ENCODE peak calls at places on chromosome 20, in four cellular contexts. J is GM12878, F is H1, X is HepG2. O is an unnamed sample.

GRCh38 chr20:32203556-32204484 is 3.7 kb downstream of the PLAGL2 start:
- DNase-seq in X (no peak), F (no peak), J (no peak), O (no peak)

GRCh38 chr20:25437153-25437581 is 29.7 kb downstream of the GINS1 start:
- DNase-seq in X (no peak), F (peak), J (no peak), O (peak)

GRCh38 chr20:47228654-47229053 is 127.8 kb downstream of the ZMYND8 start:
- DNase-seq in J (no peak), X (no peak), F (no peak), O (no peak)

GRCh38 chr20:36098364-36098763 is 56.2 kb upstream of the EPB41L1 start:
- DNase-seq in X (no peak), J (peak), F (no peak), O (no peak)

GRCh38 chr20:60246751-60247150 is 288.5 kb downstream of the CDH26 start:
- DNase-seq in X (no peak), J (no peak), F (no peak), O (no peak)

GRCh38 chr20:57661201-57662027 is 41.2 kb upstream of the ZBP1 start:
- DNase-seq in J (no peak), F (no peak), X (no peak), O (no peak)

GRCh38 chr20:32642257-32643046 is 31.3 kb downstream of the C20orf203 start:
- DNase-seq in F (no peak), X (no peak), J (no peak), O (no peak)

GRCh38 chr20:35979528-35979927 is 11.1 kb downstream of the CNBD2 start:
- DNase-seq in F (no peak), X (no peak), J (no peak), O (no peak)

GRCh38 chr20:18831830-18832229 is 18.2 kb downstream of the SCP2D1 start:
- DNase-seq in F (no peak), J (no peak), X (no peak), O (no peak)

GRCh38 chr20:58478141-58478805 is 36.9 kb downstream of the APCDD1L start:
- DNase-seq in X (no peak), F (no peak), J (no peak), O (no peak)

GRCh38 chr20:54197621-54198604 is 10.0 kb upstream of the PFDN4 start:
- DNase-seq in F (no peak), X (peak), J (peak), O (no peak)

GRCh38 chr20:17710379-17711305 is 10.9 kb downstream of the BANF2 start:
- DNase-seq in X (peak), J (no peak), F (no peak), O (no peak)

GRCh38 chr20:50848846-50849673 is 54.2 kb downstream of the BCAS4 start:
- DNase-seq in J (no peak), F (no peak), X (no peak), O (no peak)

GRCh38 chr20:6008254-6008653 is 45.6 kb downstream of the LRRN4 start:
- DNase-seq in X (peak), F (no peak), J (no peak), O (no peak)

GRCh38 chr20:41316602-41317535 is 662 bp downstream of the ZHX3 start:
- DNase-seq in F (no peak), J (no peak), X (peak), O (no peak)

GRCh38 chr20:35972445-35972844 is 4.1 kb downstream of the CNBD2 start:
- DNase-seq in X (no peak), F (no peak), J (no peak), O (no peak)

GRCh38 chr20:53036992-53037391 is 64.8 kb downstream of the TSHZ2 start:
- DNase-seq in X (no peak), J (no peak), F (no peak), O (no peak)

GRCh38 chr20:54193817-54194216 is 14.1 kb upstream of the PFDN4 start:
- DNase-seq in F (no peak), X (no peak), J (no peak), O (no peak)

GRCh38 chr20:37504404-37505096 is 16.5 kb upstream of the NNAT start:
- DNase-seq in F (no peak), J (no peak), X (no peak), O (no peak)

GRCh38 chr20:10357061-10357708 is 76.8 kb downstream of the MKKS start:
- DNase-seq in F (no peak), X (no peak), J (no peak), O (no peak)

GRCh38 chr20:11207749-11208502 is 534.1 kb upstream of the JAG1 start:
- DNase-seq in F (no peak), X (peak), J (no peak), O (no peak)

GRCh38 chr20:8778387-8778786 is 290.5 kb upstream of the PLCB4 start:
- DNase-seq in F (no peak), J (no peak), X (no peak), O (no peak)

GRCh38 chr20:52105573-52106422 is 85.8 kb downstream of the ZFP64 start:
- DNase-seq in J (no peak), F (peak), X (no peak), O (peak)

GRCh38 chr20:19921349-19921793 is 95.8 kb upstream of the NAA20 start:
- DNase-seq in J (no peak), F (no peak), X (no peak), O (no peak)

GRCh38 chr20:32294071-32294470 is 16.6 kb downstream of the KIF3B start:
- DNase-seq in X (no peak), J (no peak), F (no peak), O (no peak)

GRCh38 chr20:760751-761417 is 7.4 kb downstream of the SLC52A3 start:
- DNase-seq in F (peak), X (peak), J (no peak), O (peak)

GRCh38 chr20:58883243-58883691 is 30.8 kb downstream of the GNAS start:
- DNase-seq in F (no peak), J (no peak), X (no peak), O (no peak)

GRCh38 chr20:53608456-53609413 is 15.1 kb upstream of the ZNF217 start:
- DNase-seq in F (no peak), X (no peak), J (no peak), O (no peak)

GRCh38 chr20:14544688-14545087 is 207.3 kb upstream of the FLRT3 start:
- DNase-seq in X (no peak), F (no peak), J (no peak), O (no peak)

GRCh38 chr20:7744411-7744810 is 195.8 kb downstream of the HAO1 start:
- DNase-seq in F (no peak), X (no peak), J (no peak), O (no peak)

GRCh38 chr20:18288748-18289705 is 700 bp downstream of the ZNF133 start:
- DNase-seq in X (peak), J (no peak), F (no peak), O (no peak)

GRCh38 chr20:11267131-11267761 is 593.4 kb upstream of the JAG1 start:
- DNase-seq in F (peak), X (peak), J (peak), O (peak)

GRCh38 chr20:47444584-47444983 is 57.1 kb upstream of the NCOA3 start:
- DNase-seq in F (no peak), J (no peak), X (no peak), O (no peak)

GRCh38 chr20:8389381-8390368 is 257.6 kb downstream of the PLCB1 start:
- DNase-seq in J (no peak), F (no peak), X (peak), O (peak)

GRCh38 chr20:45963059-45964011 is 8.7 kb downstream of the ZNF335 start:
- DNase-seq in F (no peak), X (peak), J (no peak), O (no peak)

GRCh38 chr20:35285806-35286076 is 1.2 kb upstream of the EIF6 start:
- DNase-seq in X (peak), J (no peak), F (no peak), O (no peak)

GRCh38 chr20:5729348-5729747 is 20.9 kb upstream of the SHLD1 start:
- DNase-seq in X (no peak), F (no peak), J (no peak), O (no peak)

GRCh38 chr20:61728786-61729365 is 336.8 kb downstream of the TAF4 start:
- DNase-seq in X (no peak), J (no peak), F (no peak), O (no peak)

GRCh38 chr20:46994341-46994740 is 99.7 kb downstream of the EYA2 start:
- DNase-seq in F (no peak), J (peak), X (no peak), O (no peak)

DNA sequence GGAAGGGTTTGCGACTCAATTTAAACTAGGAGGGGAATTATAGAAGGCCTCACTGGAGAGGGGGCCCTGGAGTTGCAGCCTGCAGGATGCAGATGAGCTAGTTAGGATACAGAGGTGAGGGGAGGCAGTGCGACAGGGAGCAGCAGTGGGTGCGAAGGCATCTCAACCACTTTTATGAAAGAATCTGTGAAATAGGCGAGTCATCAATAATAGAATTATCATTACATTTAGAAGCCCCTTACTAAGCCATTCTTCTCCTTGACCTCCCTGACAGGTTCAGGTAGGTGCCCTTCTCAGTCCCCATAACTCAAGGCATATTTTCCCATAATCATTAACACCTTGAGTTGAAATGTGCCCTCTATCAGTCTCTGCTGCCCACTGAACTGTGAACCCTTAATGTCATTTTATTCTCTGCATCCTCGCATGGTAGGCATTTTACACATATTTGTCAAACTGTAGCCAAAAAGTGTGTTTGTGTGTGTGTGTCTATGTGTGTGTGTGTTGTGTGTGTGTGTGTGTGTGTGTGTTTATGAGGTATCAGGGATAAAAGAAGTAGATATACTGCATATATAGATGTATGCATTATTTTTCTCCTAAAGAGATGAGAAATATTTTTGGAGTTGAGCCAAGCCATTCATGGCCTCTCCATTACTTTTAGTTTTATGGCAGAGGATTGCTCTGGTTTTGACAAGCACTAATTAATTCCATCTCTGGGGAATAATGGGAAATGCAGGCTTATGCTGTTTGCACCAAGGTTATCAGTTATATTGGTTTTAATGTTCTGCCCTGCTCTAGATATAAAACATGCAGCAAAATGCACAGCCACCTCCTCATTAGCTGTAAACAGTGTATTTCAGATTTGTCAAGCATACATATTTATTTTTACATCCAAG is 898.7 kb downstream of the KIF16B start:
- DNase-seq in X (no peak), J (no peak), F (no peak), O (no peak)
- H3K4me3 ChIP-seq in X (no peak), J (no peak), F (no peak), O (no peak)

DNA sequence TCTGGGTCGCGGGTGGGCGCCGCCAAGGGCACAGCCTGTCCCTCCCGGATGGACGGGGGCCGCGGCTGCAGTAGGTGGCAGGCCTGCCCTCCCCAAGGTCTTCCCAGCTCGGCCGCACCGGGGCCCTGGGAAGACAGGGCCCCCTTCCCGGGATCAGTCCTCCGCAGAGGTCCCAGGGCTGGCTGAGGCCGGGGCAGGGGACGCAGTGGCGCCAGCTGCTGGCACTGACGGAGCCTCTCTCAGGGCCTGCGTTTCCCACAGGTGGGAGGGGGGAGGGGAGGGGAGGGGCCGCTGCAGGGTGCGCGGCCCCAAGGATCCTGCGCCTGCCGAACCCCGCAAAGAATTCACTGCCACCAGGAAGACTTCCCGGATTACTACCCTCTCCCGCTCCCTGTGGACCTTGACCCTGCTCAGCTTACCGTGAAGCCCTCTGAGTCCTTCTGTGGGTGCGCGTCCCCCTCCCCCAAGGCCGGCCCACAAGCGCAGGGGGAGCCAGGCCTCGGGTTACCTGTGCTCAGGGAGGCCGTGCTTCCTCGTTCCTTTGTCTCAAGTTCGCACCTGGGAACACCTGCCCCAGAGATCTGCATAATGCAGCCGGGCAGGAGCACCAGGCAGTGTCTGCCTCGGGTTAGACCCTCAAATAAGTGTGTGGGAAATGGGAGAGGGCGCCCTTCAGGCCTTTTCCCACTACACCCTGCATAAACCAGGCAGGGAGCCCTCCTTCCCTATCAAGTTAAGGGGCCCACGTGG is 5.1 kb downstream of the LZTS3 start:
- DNase-seq in F (peak), X (peak), J (no peak), O (no peak)
- TF ChIP-seq SUZ12 in F (no peak), X (no peak), J (no peak), O (no peak)

GRCh38 chr20:4522310-4522709 is 199.4 kb upstream of the PRND start:
- DNase-seq in J (no peak), X (no peak), F (no peak), O (no peak)

GRCh38 chr20:4519530-4519929 is 202.2 kb upstream of the PRND start:
- DNase-seq in F (no peak), X (no peak), J (no peak), O (no peak)

GRCh38 chr20:4524307-4524706 is 197.4 kb upstream of the PRND start:
- DNase-seq in F (no peak), J (no peak), X (no peak), O (no peak)

GRCh38 chr20:4521170-4521968 is 200.3 kb upstream of the PRND start:
- DNase-seq in J (no peak), F (no peak), X (no peak), O (no peak)

GRCh38 chr20:4524792-4525191 is 196.9 kb upstream of the PRND start:
- DNase-seq in X (no peak), J (no peak), F (no peak), O (no peak)
- H3K4me3 ChIP-seq in X (no peak), J (no peak), F (no peak), O (no peak)

DNA sequence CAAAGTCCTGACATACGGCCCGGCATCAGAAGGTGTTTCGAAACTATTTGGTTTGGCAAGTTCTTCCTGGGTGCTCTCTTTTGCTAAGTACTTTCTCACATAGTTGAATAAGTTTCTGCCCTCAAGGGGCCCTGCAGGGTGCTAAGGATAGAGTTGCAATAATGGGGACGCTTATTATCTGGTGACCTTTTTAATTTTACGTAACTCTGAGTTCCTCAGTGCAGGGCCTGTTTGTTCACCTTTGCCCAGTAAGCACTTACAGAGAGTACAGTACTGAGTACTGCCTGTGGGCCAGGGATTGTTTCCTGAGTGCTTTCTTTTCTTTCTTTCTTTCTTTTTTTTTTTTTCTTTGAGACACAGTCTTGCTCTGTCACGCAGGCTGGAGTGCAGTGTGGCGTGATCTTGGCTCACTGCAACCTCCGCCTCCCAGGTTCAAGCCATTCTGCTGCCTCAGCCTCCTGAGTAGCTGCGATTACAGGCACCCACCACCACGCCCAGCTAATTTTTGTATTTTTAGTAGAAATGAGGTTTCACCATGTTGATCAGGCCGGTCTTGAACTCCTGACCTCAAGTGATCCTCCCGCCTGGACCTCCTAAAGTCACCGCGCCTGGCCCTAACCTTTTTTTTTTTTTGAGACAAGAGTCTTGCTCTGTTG is 4.5 kb upstream of the PXMP4 start:
- DNase-seq in X (peak), J (no peak), F (no peak), O (no peak)
- TF ChIP-seq SUZ12 in X (no peak), J (no peak), F (no peak), O (no peak)

GRCh38 chr20:63657260-63657936 is 714 bp upstream of the RTEL1 start:
- DNase-seq in X (no peak), F (no peak), J (no peak), O (no peak)
- H3K4me3 ChIP-seq in X (peak), F (peak), J (peak), O (peak)

GRCh38 chr20:38961530-38962043 is 557 bp upstream of the DHX35 start:
- DNase-seq in J (no peak), X (no peak), F (no peak), O (no peak)
- TF ChIP-seq SUZ12 in J (no peak), X (no peak), F (no peak), O (no peak)

GRCh38 chr20:1825492-1825891 is 69.7 kb upstream of the SIRPA start:
- DNase-seq in J (no peak), X (no peak), F (no peak), O (no peak)

GRCh38 chr20:1824177-1824576 is 71.0 kb upstream of the SIRPA start:
- DNase-seq in J (no peak), X (no peak), F (no peak), O (no peak)

GRCh38 chr20:1822564-1823420 is 72.4 kb upstream of the SIRPA start:
- DNase-seq in F (no peak), X (peak), J (no peak), O (no peak)

GRCh38 chr20:1824834-1825233 is 70.4 kb upstream of the SIRPA start:
- DNase-seq in F (no peak), X (no peak), J (no peak), O (no peak)

GRCh38 chr20:1823421-1823892 is 71.8 kb upstream of the SIRPA start:
- DNase-seq in X (no peak), F (no peak), J (no peak), O (no peak)
- H3K4me3 ChIP-seq in X (no peak), F (no peak), J (no peak), O (no peak)

GRCh38 chr20:23569570-23569969 is 1.3 kb upstream of the CST9L start:
- DNase-seq in J (no peak), X (no peak), F (no peak), O (no peak)
- TF ChIP-seq SUZ12 in J (no peak), X (no peak), F (no peak), O (no peak)

DNA sequence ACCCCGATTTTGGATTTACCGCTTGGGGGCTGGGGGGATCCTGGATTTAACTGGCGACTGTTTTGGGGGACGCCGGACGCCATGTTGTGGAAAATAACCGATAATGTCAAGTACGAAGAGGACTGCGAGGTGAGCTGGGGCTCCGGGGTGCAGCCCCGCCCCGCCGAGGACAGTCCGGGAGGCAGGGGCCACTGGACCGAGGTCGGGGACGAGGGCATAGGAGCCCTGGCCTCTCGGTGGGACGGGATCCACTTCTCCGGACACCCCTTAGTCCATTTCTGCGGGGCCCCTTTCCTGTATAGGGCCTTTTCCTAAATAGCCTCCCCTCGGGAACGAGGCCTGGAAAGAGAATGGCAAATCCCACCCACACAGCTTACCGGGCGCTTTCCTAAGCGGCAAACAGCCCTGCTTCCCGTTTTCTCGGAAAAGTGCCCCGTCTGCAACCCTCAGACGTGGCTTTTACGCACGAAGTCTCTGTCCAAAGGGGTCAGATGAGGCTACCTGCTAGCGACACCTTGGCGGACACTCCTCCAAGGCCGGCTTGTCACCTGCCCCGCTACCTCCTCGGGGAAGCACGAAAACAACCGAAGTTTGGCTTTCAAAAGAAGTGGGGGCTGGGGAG is 469 bp downstream of the TFAP2C start:
- DNase-seq in J (no peak), F (no peak), X (no peak), O (no peak)
- H3K4me3 ChIP-seq in J (no peak), F (peak), X (no peak), O (peak)

O was measured in NT2/D1.